ENCODE peak calls at places on chromosomes 11 and 22, in eight cellular contexts. One of them, this sample, is unnamed.

GRCh38 chr11:95335989-95336388 is 105.0 kb upstream of the SESN3 start:
- DNase-seq in prostate gland: no peak
- DNase-seq in PC-3: no peak
- DNase-seq in AG04450: no peak
- DNase-seq in heart right ventricle: no peak
- DNase-seq in AG10803: no peak
- DNase-seq in A549: no peak
- DNase-seq in fibroblast of mammary gland: no peak
- DNase-seq in this sample: no peak

GRCh38 chr11:13216019-13217006 is 61.3 kb upstream of the BMAL1 start:
- DNase-seq in AG04450: peak
- DNase-seq in fibroblast of mammary gland: peak
- DNase-seq in prostate gland: no peak
- DNase-seq in AG10803: peak
- DNase-seq in PC-3: peak
- DNase-seq in A549: peak
- DNase-seq in heart right ventricle: no peak
- DNase-seq in this sample: no peak

GRCh38 chr11:122069946-122070345 is 46.1 kb downstream of the BLID start:
- DNase-seq in heart right ventricle: peak
- DNase-seq in PC-3: peak
- DNase-seq in fibroblast of mammary gland: peak
- DNase-seq in prostate gland: no peak
- DNase-seq in AG10803: peak
- DNase-seq in AG04450: peak
- DNase-seq in A549: peak
- DNase-seq in this sample: no peak

GRCh38 chr11:2716376-2717095 is 16.7 kb upstream of the KCNQ1OT1 start:
- DNase-seq in fibroblast of mammary gland: no peak
- DNase-seq in AG04450: no peak
- DNase-seq in heart right ventricle: no peak
- DNase-seq in A549: no peak
- DNase-seq in prostate gland: no peak
- DNase-seq in AG10803: no peak
- DNase-seq in PC-3: no peak
- DNase-seq in this sample: no peak

GRCh38 chr22:42367980-42368378 is 64.2 kb downstream of the NFAM1 start:
- DNase-seq in A549: no peak
- DNase-seq in heart right ventricle: no peak
- DNase-seq in fibroblast of mammary gland: no peak
- DNase-seq in prostate gland: no peak
- DNase-seq in PC-3: peak
- DNase-seq in AG04450: no peak
- DNase-seq in AG10803: no peak
- DNase-seq in this sample: no peak

GRCh38 chr11:75031224-75031753 is 42.6 kb downstream of the NEU3 start:
- DNase-seq in A549: peak
- DNase-seq in AG10803: peak
- DNase-seq in prostate gland: no peak
- DNase-seq in heart right ventricle: no peak
- DNase-seq in PC-3: peak
- DNase-seq in AG04450: peak
- DNase-seq in fibroblast of mammary gland: peak
- DNase-seq in this sample: peak

GRCh38 chr11:83002047-83002446 is 69.7 kb downstream of the RAB30 start:
- DNase-seq in AG04450: no peak
- DNase-seq in prostate gland: no peak
- DNase-seq in PC-3: no peak
- DNase-seq in A549: no peak
- DNase-seq in heart right ventricle: no peak
- DNase-seq in fibroblast of mammary gland: peak
- DNase-seq in AG10803: peak
- DNase-seq in this sample: no peak

GRCh38 chr11:28243596-28243995 is 135.4 kb downstream of the METTL15 start:
- DNase-seq in prostate gland: no peak
- DNase-seq in AG10803: peak
- DNase-seq in AG04450: no peak
- DNase-seq in A549: no peak
- DNase-seq in fibroblast of mammary gland: peak
- DNase-seq in PC-3: no peak
- DNase-seq in heart right ventricle: no peak
- DNase-seq in this sample: no peak

GRCh38 chr11:114440121-114440860 is 1.0 kb downstream of the REXO2 start:
- DNase-seq in AG04450: no peak
- DNase-seq in heart right ventricle: no peak
- DNase-seq in fibroblast of mammary gland: no peak
- DNase-seq in A549: no peak
- DNase-seq in PC-3: peak
- DNase-seq in AG10803: peak
- DNase-seq in prostate gland: no peak
- DNase-seq in this sample: no peak

GRCh38 chr11:75525433-75526191 is at the start of gene GDPD5:
- DNase-seq in PC-3: peak
- DNase-seq in heart right ventricle: peak
- DNase-seq in prostate gland: peak
- DNase-seq in AG10803: peak
- DNase-seq in A549: peak
- DNase-seq in AG04450: no peak
- DNase-seq in fibroblast of mammary gland: peak
- DNase-seq in this sample: no peak

GRCh38 chr11:63613517-63614135 is 607 bp downstream of the PLAAT3 start:
- DNase-seq in prostate gland: no peak
- DNase-seq in heart right ventricle: peak
- DNase-seq in PC-3: peak
- DNase-seq in AG04450: no peak
- DNase-seq in A549: peak
- DNase-seq in fibroblast of mammary gland: no peak
- DNase-seq in AG10803: no peak
- DNase-seq in this sample: no peak

GRCh38 chr11:133714471-133715375 is 130.6 kb downstream of the SPATA19 start:
- DNase-seq in prostate gland: no peak
- DNase-seq in AG10803: no peak
- DNase-seq in AG04450: no peak
- DNase-seq in heart right ventricle: no peak
- DNase-seq in fibroblast of mammary gland: no peak
- DNase-seq in PC-3: no peak
- DNase-seq in A549: no peak
- DNase-seq in this sample: peak

GRCh38 chr11:9060700-9061111 is 30.7 kb downstream of the SCUBE2 start:
- DNase-seq in A549: peak
- DNase-seq in heart right ventricle: no peak
- DNase-seq in fibroblast of mammary gland: peak
- DNase-seq in prostate gland: no peak
- DNase-seq in AG10803: no peak
- DNase-seq in AG04450: no peak
- DNase-seq in PC-3: peak
- DNase-seq in this sample: no peak

GRCh38 chr11:99739464-99740089 is 718.8 kb downstream of the CNTN5 start:
- DNase-seq in AG10803: no peak
- DNase-seq in AG04450: peak
- DNase-seq in heart right ventricle: no peak
- DNase-seq in prostate gland: no peak
- DNase-seq in PC-3: peak
- DNase-seq in A549: peak
- DNase-seq in fibroblast of mammary gland: peak
- DNase-seq in this sample: no peak

GRCh38 chr22:17824452-17824851 is 50.2 kb upstream of the BID start:
- DNase-seq in AG04450: no peak
- DNase-seq in heart right ventricle: no peak
- DNase-seq in PC-3: no peak
- DNase-seq in prostate gland: no peak
- DNase-seq in fibroblast of mammary gland: no peak
- DNase-seq in A549: no peak
- DNase-seq in AG10803: no peak
- DNase-seq in this sample: no peak

GRCh38 chr22:46067159-46068111 is 82.9 kb upstream of the PPARA start:
- DNase-seq in A549: no peak
- DNase-seq in prostate gland: no peak
- DNase-seq in fibroblast of mammary gland: peak
- DNase-seq in AG04450: no peak
- DNase-seq in PC-3: peak
- DNase-seq in AG10803: peak
- DNase-seq in heart right ventricle: no peak
- DNase-seq in this sample: no peak

GRCh38 chr22:19056951-19057401 is 65.2 kb downstream of the DGCR2 start:
- DNase-seq in heart right ventricle: no peak
- DNase-seq in AG10803: no peak
- DNase-seq in fibroblast of mammary gland: no peak
- DNase-seq in AG04450: no peak
- DNase-seq in A549: no peak
- DNase-seq in PC-3: no peak
- DNase-seq in prostate gland: no peak
- DNase-seq in this sample: peak

GRCh38 chr11:9568854-9569587 is 4.4 kb upstream of the WEE1 start:
- DNase-seq in heart right ventricle: peak
- DNase-seq in AG04450: peak
- DNase-seq in PC-3: peak
- DNase-seq in fibroblast of mammary gland: peak
- DNase-seq in A549: peak
- DNase-seq in prostate gland: peak
- DNase-seq in AG10803: peak
- DNase-seq in this sample: no peak

GRCh38 chr11:41110527-41110926 is 348.9 kb downstream of the LRRC4C start:
- DNase-seq in AG10803: no peak
- DNase-seq in heart right ventricle: no peak
- DNase-seq in PC-3: no peak
- DNase-seq in AG04450: no peak
- DNase-seq in prostate gland: no peak
- DNase-seq in fibroblast of mammary gland: no peak
- DNase-seq in A549: no peak
- DNase-seq in this sample: no peak

DNA sequence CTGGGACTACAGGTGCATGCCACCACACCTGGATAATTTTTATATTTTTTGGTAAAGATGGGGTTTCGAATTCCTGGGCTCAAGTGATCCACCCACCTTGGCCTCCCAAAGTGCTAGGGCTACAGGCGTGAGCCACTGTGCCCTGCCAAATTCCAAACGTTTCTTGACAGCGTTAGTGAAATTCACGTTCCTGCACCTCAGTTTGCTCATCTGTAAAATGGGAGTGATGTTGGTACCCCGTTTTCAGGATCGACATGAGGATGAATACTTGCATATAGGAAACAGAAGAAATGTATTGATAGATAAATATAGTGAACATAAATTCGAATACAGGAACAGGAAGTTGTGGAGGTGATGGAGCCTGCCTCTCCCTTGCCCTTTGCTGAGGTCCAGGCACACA is 10.2 kb upstream of the LTO1 start:
- DNase-seq in PC-3: no peak
- DNase-seq in prostate gland: no peak
- DNase-seq in AG04450: no peak
- DNase-seq in heart right ventricle: no peak
- DNase-seq in AG10803: no peak
- DNase-seq in fibroblast of mammary gland: no peak
- DNase-seq in A549: no peak
- DNase-seq in this sample: no peak
- TF ChIP-seq CTCF in PC-3: no peak
- TF ChIP-seq CTCF in prostate gland: no peak
- TF ChIP-seq CTCF in AG04450: no peak
- TF ChIP-seq CTCF in heart right ventricle: no peak
- TF ChIP-seq CTCF in AG10803: no peak
- TF ChIP-seq CTCF in fibroblast of mammary gland: no peak
- TF ChIP-seq CTCF in A549: no peak
- TF ChIP-seq CTCF in this sample: no peak

GRCh38 chr22:35637943-35638342 is 10.3 kb upstream of the APOL6 start:
- DNase-seq in fibroblast of mammary gland: peak
- DNase-seq in PC-3: no peak
- DNase-seq in heart right ventricle: no peak
- DNase-seq in AG04450: no peak
- DNase-seq in A549: no peak
- DNase-seq in prostate gland: no peak
- DNase-seq in AG10803: peak
- DNase-seq in this sample: no peak
- H3K4me3 ChIP-seq in fibroblast of mammary gland: no peak
- H3K4me3 ChIP-seq in PC-3: no peak
- H3K4me3 ChIP-seq in heart right ventricle: no peak
- H3K4me3 ChIP-seq in AG04450: no peak
- H3K4me3 ChIP-seq in A549: no peak
- H3K4me3 ChIP-seq in prostate gland: no peak
- H3K4me3 ChIP-seq in AG10803: peak
- H3K4me3 ChIP-seq in this sample: peak

DNA sequence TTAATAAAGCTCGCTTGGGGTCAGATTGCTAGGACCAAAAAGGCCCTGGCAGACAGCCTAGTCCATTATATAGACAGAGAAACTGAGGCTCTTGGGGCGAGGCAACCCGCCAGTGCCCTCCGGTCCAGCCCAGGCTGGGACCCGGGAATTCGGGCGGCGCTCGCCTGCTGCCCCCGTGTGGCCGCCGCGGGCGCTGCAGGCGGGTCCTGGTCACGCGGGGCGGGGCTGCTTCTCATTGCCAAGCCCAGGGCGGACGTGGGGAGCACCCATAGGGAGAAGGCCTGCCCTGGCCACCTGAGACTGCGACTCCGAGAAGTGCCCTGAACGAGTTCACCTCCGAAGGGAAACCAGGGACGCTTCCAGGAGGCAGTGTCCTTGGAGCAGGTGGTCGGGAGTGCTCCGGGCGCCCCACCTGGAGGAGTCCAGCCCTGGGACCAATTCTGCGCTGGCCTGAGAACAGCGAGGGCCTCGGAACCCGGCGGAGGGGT is 36.0 kb upstream of the CSNK1E start:
- DNase-seq in AG04450: no peak
- DNase-seq in PC-3: peak
- DNase-seq in heart right ventricle: peak
- DNase-seq in prostate gland: peak
- DNase-seq in A549: peak
- DNase-seq in fibroblast of mammary gland: peak
- DNase-seq in AG10803: peak
- DNase-seq in this sample: no peak
- TF ChIP-seq CTCF in AG04450: peak
- TF ChIP-seq CTCF in PC-3: peak
- TF ChIP-seq CTCF in heart right ventricle: peak
- TF ChIP-seq CTCF in prostate gland: peak
- TF ChIP-seq CTCF in A549: peak
- TF ChIP-seq CTCF in fibroblast of mammary gland: peak
- TF ChIP-seq CTCF in AG10803: peak
- TF ChIP-seq CTCF in this sample: peak

GRCh38 chr22:20129747-20130014 is 1.9 kb upstream of the ZDHHC8 start:
- DNase-seq in prostate gland: no peak
- DNase-seq in A549: no peak
- DNase-seq in fibroblast of mammary gland: no peak
- DNase-seq in AG10803: no peak
- DNase-seq in heart right ventricle: no peak
- DNase-seq in PC-3: no peak
- DNase-seq in AG04450: no peak
- DNase-seq in this sample: no peak

GRCh38 chr22:20128902-20129746 is 2.5 kb upstream of the ZDHHC8 start:
- DNase-seq in A549: peak
- DNase-seq in AG10803: peak
- DNase-seq in heart right ventricle: no peak
- DNase-seq in PC-3: peak
- DNase-seq in fibroblast of mammary gland: peak
- DNase-seq in prostate gland: no peak
- DNase-seq in AG04450: no peak
- DNase-seq in this sample: no peak

GRCh38 chr22:20127318-20127868 is 4.2 kb upstream of the ZDHHC8 start:
- DNase-seq in AG10803: no peak
- DNase-seq in heart right ventricle: no peak
- DNase-seq in AG04450: no peak
- DNase-seq in PC-3: no peak
- DNase-seq in A549: no peak
- DNase-seq in fibroblast of mammary gland: no peak
- DNase-seq in prostate gland: no peak
- DNase-seq in this sample: no peak

GRCh38 chr22:20127869-20128618 is 3.6 kb upstream of the ZDHHC8 start:
- DNase-seq in AG04450: no peak
- DNase-seq in prostate gland: no peak
- DNase-seq in AG10803: no peak
- DNase-seq in fibroblast of mammary gland: no peak
- DNase-seq in A549: no peak
- DNase-seq in heart right ventricle: no peak
- DNase-seq in PC-3: no peak
- DNase-seq in this sample: no peak

GRCh38 chr22:20128619-20128901 is 3.0 kb upstream of the ZDHHC8 start:
- DNase-seq in A549: no peak
- DNase-seq in fibroblast of mammary gland: no peak
- DNase-seq in heart right ventricle: no peak
- DNase-seq in PC-3: no peak
- DNase-seq in AG04450: no peak
- DNase-seq in prostate gland: no peak
- DNase-seq in AG10803: no peak
- DNase-seq in this sample: no peak
- H3K4me3 ChIP-seq in A549: no peak
- H3K4me3 ChIP-seq in fibroblast of mammary gland: no peak
- H3K4me3 ChIP-seq in heart right ventricle: no peak
- H3K4me3 ChIP-seq in PC-3: no peak
- H3K4me3 ChIP-seq in AG04450: no peak
- H3K4me3 ChIP-seq in prostate gland: no peak
- H3K4me3 ChIP-seq in AG10803: no peak
- H3K4me3 ChIP-seq in this sample: no peak